ENCODE peak calls at places on chromosomes 5 and 9, in ten cellular contexts. R is CD4-positive, alpha-beta memory T cell; P is HCT116; D is H9; L is substantia nigra; H is CD8-positive, alpha-beta T cell; W is vagina; N is breast epithelium; C is heart right ventricle; U is lower lobe of right lung. G is an unnamed sample.
A peak's percentile ranks its signal among the peaks of the same experiment; 100 is the strongest.

GRCh38 chr5:69149676-69150010 is 17.3 kb upstream of the CCNB1 start:
- DNase-seq in W (no peak), P (no peak), H (no peak), C (no peak), L (no peak), D (no peak), U (no peak), N (no peak), R (no peak), G (no peak)

GRCh38 chr5:154110054-154110453 is 71.3 kb downstream of the MFAP3 start:
- DNase-seq in C (no peak), P (no peak), W (no peak), L (no peak), U (no peak), N (no peak), R (no peak), H (no peak), D (no peak), G (no peak)

GRCh38 chr9:131656356-131657030 is 83.4 kb downstream of the RAPGEF1 start:
- DNase-seq in P (no peak), W (no peak), L (peak; percentile 57), H (peak; percentile 70), N (no peak), D (no peak), U (peak; percentile 93), R (peak; percentile 73), C (peak; percentile 59), G (no peak)

GRCh38 chr5:180782748-180783147 is 19.9 kb downstream of the MGAT1 start:
- DNase-seq in U (no peak), N (no peak), C (no peak), L (no peak), R (no peak), P (no peak), H (no peak), D (no peak), W (no peak), G (no peak)

GRCh38 chr9:110687497-110687896 is 18.9 kb downstream of the MUSK start:
- DNase-seq in H (no peak), C (no peak), P (no peak), L (no peak), R (no peak), W (no peak), D (no peak), U (no peak), N (no peak), G (peak; percentile 27)

GRCh38 chr5:5276471-5276870 is 136.3 kb downstream of the ADAMTS16 start:
- DNase-seq in L (no peak), C (no peak), D (no peak), R (no peak), H (no peak), W (no peak), P (no peak), U (no peak), N (no peak), G (no peak)

GRCh38 chr5:147075187-147075586 is 159.6 kb upstream of the STK32A start:
- DNase-seq in P (no peak), C (no peak), U (no peak), H (no peak), D (no peak), L (peak; percentile 21), N (no peak), W (no peak), R (no peak), G (no peak)

GRCh38 chr9:69822091-69822750 is 1.6 kb downstream of the CFAP95 start:
- DNase-seq in L (no peak), R (no peak), U (no peak), C (no peak), H (no peak), W (no peak), N (no peak), P (no peak), D (no peak), G (no peak)

GRCh38 chr5:119357309-119357708 is 1.5 kb downstream of the TNFAIP8 start:
- DNase-seq in L (no peak), N (no peak), H (no peak), W (no peak), U (no peak), R (no peak), P (no peak), C (no peak), D (no peak), G (no peak)

GRCh38 chr5:119358901-119359603 is 3.2 kb downstream of the TNFAIP8 start:
- DNase-seq in C (no peak), L (no peak), D (no peak), N (no peak), W (no peak), P (no peak), H (no peak), U (no peak), R (no peak), G (no peak)

GRCh38 chr5:119359737-119360413 is 4.1 kb downstream of the TNFAIP8 start:
- DNase-seq in R (no peak), P (no peak), C (no peak), D (no peak), L (no peak), N (no peak), H (no peak), U (no peak), W (no peak), G (no peak)

GRCh38 chr5:119356384-119357188 is 767 bp downstream of the TNFAIP8 start:
- DNase-seq in W (no peak), L (no peak), H (no peak), P (no peak), U (no peak), N (no peak), R (no peak), C (no peak), D (no peak), G (no peak)

GRCh38 chr5:119357815-119358559 is 2.2 kb downstream of the TNFAIP8 start:
- DNase-seq in N (no peak), H (no peak), U (no peak), C (no peak), D (no peak), P (no peak), W (no peak), R (peak; percentile 33), L (no peak), G (no peak)
- H3K27ac ChIP-seq in N (no peak overlapping the region), H (no peak overlapping the region), U (no peak overlapping the region), C (no peak overlapping the region), D (no peak overlapping the region), P (no peak overlapping the region), W (no peak overlapping the region), R (peak overlapping the region; percentile 78), L (no peak overlapping the region), G (no peak overlapping the region)

GRCh38 chr9:126389958-126390357 is 63.3 kb downstream of the MVB12B start:
- DNase-seq in C (no peak), L (no peak), P (no peak), W (no peak), R (no peak), D (no peak), H (no peak), U (no peak), N (no peak), G (no peak)
- H3K27ac ChIP-seq in C (peak overlapping the region; percentile 15), L (peak overlapping the region; percentile 70), P (no peak overlapping the region), W (no peak overlapping the region), R (no peak overlapping the region), D (no peak overlapping the region), H (no peak overlapping the region), U (peak overlapping the region; percentile 68), N (no peak overlapping the region), G (no peak overlapping the region)

DNA sequence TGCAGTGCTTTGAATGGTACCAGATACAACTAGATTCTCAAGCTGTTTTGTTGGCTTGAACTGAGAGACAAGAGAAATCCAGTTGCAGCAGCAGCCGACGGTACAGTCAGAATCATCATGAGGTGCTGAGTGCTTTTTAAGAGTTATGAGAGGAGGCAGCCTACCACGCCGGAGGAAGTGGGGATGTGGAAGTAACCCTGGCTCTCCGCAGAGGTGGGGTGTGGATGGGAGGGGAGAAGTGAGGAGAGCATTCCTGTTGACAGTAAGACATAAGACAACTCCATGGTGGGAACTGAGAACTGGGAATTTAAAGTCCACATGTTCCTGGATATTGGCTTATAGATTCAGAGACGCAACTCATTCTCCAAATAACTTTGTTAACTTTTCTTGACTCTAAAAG is 28.0 kb downstream of the COL5A1 start:
- DNase-seq in R (no peak), P (no peak), N (no peak), U (no peak), L (no peak), H (no peak), C (no peak), D (no peak), W (no peak), G (no peak)
- H3K27ac ChIP-seq in R (no peak overlapping the region), P (no peak overlapping the region), N (no peak overlapping the region), U (no peak overlapping the region), L (no peak overlapping the region), H (no peak overlapping the region), C (no peak overlapping the region), D (no peak overlapping the region), W (no peak overlapping the region), G (no peak overlapping the region)

DNA sequence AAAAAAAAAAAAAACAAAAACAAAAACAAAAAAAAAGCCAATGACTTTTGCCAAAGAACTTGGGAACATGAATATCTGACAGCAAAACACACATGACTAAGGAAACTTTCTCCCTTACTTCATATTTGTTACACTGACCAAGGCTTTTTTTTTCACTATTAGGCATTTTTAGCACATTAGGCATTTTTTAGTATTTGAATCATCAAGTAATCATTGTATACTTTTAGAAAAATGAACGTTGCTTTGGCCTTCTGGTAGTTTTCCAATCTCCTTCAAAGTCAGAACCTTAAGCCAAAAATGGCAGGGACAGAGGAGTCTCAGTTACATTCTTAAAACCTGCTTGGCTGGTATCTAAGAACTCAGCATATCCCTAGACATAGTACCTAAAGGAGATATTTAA is 19.3 kb downstream of the NREP start:
- DNase-seq in H (no peak), U (no peak), C (no peak), W (no peak), R (no peak), D (no peak), P (no peak), L (no peak), N (no peak), G (no peak)
- H3K27ac ChIP-seq in H (no peak overlapping the region), U (no peak overlapping the region), C (no peak overlapping the region), W (no peak overlapping the region), R (no peak overlapping the region), D (no peak overlapping the region), P (no peak overlapping the region), L (no peak overlapping the region), N (no peak overlapping the region), G (no peak overlapping the region)

GRCh38 chr9:2083552-2083951 is 68.4 kb downstream of the SMARCA2 start:
- DNase-seq in R (no peak), L (no peak), D (no peak), C (no peak), U (no peak), W (no peak), P (no peak), H (no peak), N (no peak), G (no peak)

GRCh38 chr9:2087500-2088313 is 72.6 kb downstream of the SMARCA2 start:
- DNase-seq in W (no peak), R (peak; percentile 60), C (no peak), H (no peak), U (no peak), N (no peak), L (peak; percentile 16), D (no peak), P (peak; percentile 42), G (peak; percentile 16)

GRCh38 chr9:2085719-2086515 is 70.8 kb downstream of the SMARCA2 start:
- DNase-seq in N (peak; percentile 26), D (no peak), U (no peak), C (no peak), L (no peak), P (no peak), H (no peak), R (no peak), W (no peak), G (no peak)

GRCh38 chr9:2086971-2087370 is 71.8 kb downstream of the SMARCA2 start:
- DNase-seq in W (no peak), N (no peak), H (no peak), P (no peak), D (no peak), U (no peak), L (no peak), C (no peak), R (no peak), G (no peak)

GRCh38 chr9:2082802-2083201 is 67.7 kb downstream of the SMARCA2 start:
- DNase-seq in N (no peak), W (no peak), C (no peak), P (no peak), L (no peak), D (no peak), R (no peak), U (no peak), H (no peak), G (no peak)
- H3K27ac ChIP-seq in N (no peak overlapping the region), W (no peak overlapping the region), C (no peak overlapping the region), P (no peak overlapping the region), L (no peak overlapping the region), D (no peak overlapping the region), R (no peak overlapping the region), U (no peak overlapping the region), H (no peak overlapping the region), G (no peak overlapping the region)